ENCODE peak calls at places on chromosomes 7 and 10, in five cellular contexts. I is BJ, W is iPS-NIHi11, B is fibroblast of mammary gland, M is AG20443. T is an unnamed sample.

GRCh38 chr7:77391230-77391629 is 24.9 kb downstream of the GSAP start:
- DNase-seq in I (no peak), W (no peak), B (no peak), M (no peak), T (no peak)

GRCh38 chr10:124570646-124571045 is 109.0 kb downstream of the LHPP start:
- DNase-seq in I (no peak), W (no peak), B (no peak), M (no peak), T (no peak)

GRCh38 chr7:129423700-129424410 is 10.4 kb upstream of the STRIP2 start:
- DNase-seq in I (no peak), W (no peak), B (peak; percentile 23), M (no peak), T (no peak)

GRCh38 chr7:159281573-159281972 is 136.9 kb upstream of the VIPR2 start:
- DNase-seq in I (no peak), W (no peak), B (no peak), M (no peak), T (no peak)

GRCh38 chr10:69994262-69994661 is 58.4 kb upstream of the MACROH2A2 start:
- DNase-seq in I (no peak), W (peak; percentile 78), B (peak; percentile 58), M (peak; percentile 68), T (peak; percentile 5)

GRCh38 chr10:107141539-107142061 is 22.9 kb downstream of the SORCS1 start:
- DNase-seq in I (no peak), W (no peak), B (no peak), M (no peak), T (no peak)

GRCh38 chr7:157444011-157444842 is 107.4 kb downstream of the DNAJB6 start:
- DNase-seq in I (no peak), W (no peak), B (no peak), M (no peak), T (no peak)

GRCh38 chr10:132676193-132676891 is 109.6 kb downstream of the NKX6-2 start:
- DNase-seq in I (no peak), W (no peak), B (no peak), M (no peak), T (peak; percentile 94)

GRCh38 chr7:100835903-100836811 is 8.8 kb upstream of the EPHB4 start:
- DNase-seq in I (no peak), W (peak; percentile 80), B (no peak), M (peak; percentile 7), T (no peak)

GRCh38 chr10:88409236-88409635 is 173.9 kb downstream of the RNLS start:
- DNase-seq in I (no peak), W (no peak), B (peak; percentile 44), M (no peak), T (no peak)

GRCh38 chr10:16941865-16942264 is 124.6 kb upstream of the RSU1 start:
- DNase-seq in I (no peak), W (no peak), B (peak; percentile 49), M (no peak), T (no peak)

GRCh38 chr7:21671859-21672258 is 129.0 kb downstream of the DNAH11 start:
- DNase-seq in I (no peak), W (no peak), B (no peak), M (no peak), T (no peak)

GRCh38 chr10:126042354-126042753 is 146.0 kb downstream of the FANK1 start:
- DNase-seq in I (no peak), W (no peak), B (no peak), M (no peak), T (no peak)

GRCh38 chr10:43140414-43140813 is 2.2 kb downstream of the CSGALNACT2 start:
- DNase-seq in I (peak; percentile 76), W (no peak), B (peak; percentile 96), M (peak; percentile 57), T (no peak)